ENCODE peak calls at places on chromosomes 11 and 22, in six cellular contexts. J, Y, U, A, S and B are unnamed samples. For H3K4me1 and H3K36me3, the result is how much of the 10 kb centered on the place peaks cover.

GRCh38 chr11:12540075-12540685 is 134.0 kb upstream of the TEAD1 start:
- DNase-seq in A (peak), S (no peak), J (peak), Y (no peak), U (no peak), B (no peak)

GRCh38 chr11:4491878-4492606 is 9.6 kb downstream of the OR52K1 start:
- DNase-seq in S (no peak), J (no peak), U (no peak), A (no peak), Y (no peak), B (no peak)

GRCh38 chr11:122655527-122656072 is at the start of gene UBASH3B:
- DNase-seq in U (peak), S (peak), J (peak), A (peak), Y (peak), B (peak)

GRCh38 chr11:111331711-111332479 is 33.5 kb downstream of the POU2AF3 start:
- DNase-seq in A (no peak), Y (peak), U (no peak), S (no peak), J (no peak), B (no peak)

GRCh38 chr11:46374815-46375214 is 6.7 kb upstream of the MDK start:
- DNase-seq in A (no peak), S (no peak), Y (no peak), J (no peak), U (no peak), B (no peak)

GRCh38 chr11:122977455-122978302 is 4.0 kb downstream of the BSX start:
- DNase-seq in U (no peak), Y (no peak), J (peak), S (no peak), A (no peak), B (no peak)

GRCh38 chr22:44703269-44703870 is 1.4 kb downstream of the PRR5 start:
- DNase-seq in J (no peak), S (no peak), U (no peak), A (no peak), Y (no peak), B (no peak)

GRCh38 chr11:120172921-120173705 is 35.2 kb upstream of the TRIM29 start:
- DNase-seq in J (no peak), U (no peak), A (peak), Y (no peak), S (peak), B (no peak)

GRCh38 chr11:65471410-65471762 is 27.5 kb upstream of the MALAT1 start:
- DNase-seq in S (peak), Y (peak), A (no peak), U (peak), J (peak), B (peak)

GRCh38 chr11:132106336-132106982 is 736.0 kb downstream of the NTM start:
- DNase-seq in S (no peak), A (no peak), U (no peak), Y (no peak), J (no peak), B (no peak)

GRCh38 chr11:3155691-3156258 is 9.3 kb downstream of the OSBPL5 start:
- DNase-seq in A (no peak), Y (peak), S (peak), J (no peak), U (no peak), B (no peak)

GRCh38 chr11:134524876-134525845 is 113.1 kb upstream of the B3GAT1 start:
- DNase-seq in Y (no peak), A (no peak), J (no peak), U (no peak), S (peak), B (no peak)

GRCh38 chr11:2202071-2202899 is 30.7 kb upstream of the TH start:
- DNase-seq in Y (no peak), J (no peak), A (no peak), U (peak), S (peak), B (no peak)

GRCh38 chr11:103398829-103399228 is 289.6 kb downstream of the DYNC2H1 start:
- DNase-seq in Y (no peak), S (no peak), A (no peak), J (no peak), U (no peak), B (no peak)

GRCh38 chr11:77090373-77091111 is 12.1 kb upstream of the OMP start:
- DNase-seq in U (peak), J (no peak), Y (peak), A (no peak), S (peak), B (no peak)

GRCh38 chr22:44731357-44731970 is 20.9 kb upstream of the ARHGAP8 start:
- DNase-seq in Y (no peak), A (no peak), U (no peak), J (no peak), S (no peak), B (no peak)

GRCh38 chr22:19674929-19675253 is 39.4 kb upstream of the SEPTIN5 start:
- DNase-seq in U (no peak), A (no peak), S (no peak), Y (no peak), J (no peak), B (no peak)

GRCh38 chr11:25992254-25992653 is 339.7 kb upstream of the ANO3 start:
- DNase-seq in U (no peak), S (no peak), Y (no peak), A (no peak), J (no peak), B (no peak)

GRCh38 chr11:112302226-112302868 is 41.7 kb upstream of the PLET1 start:
- DNase-seq in U (no peak), J (no peak), A (no peak), Y (no peak), S (no peak), B (no peak)

GRCh38 chr11:130904380-130904779 is 11.9 kb downstream of the SNX19 start:
- DNase-seq in J (peak), S (no peak), A (no peak), U (no peak), Y (no peak), B (no peak)

GRCh38 chr22:41909290-41910049 is 5.4 kb downstream of the SHISA8 start:
- DNase-seq in U (no peak), J (peak), A (no peak), S (no peak), Y (no peak), B (no peak)

GRCh38 chr11:65571940-65572339 is 398 bp upstream of the FAM89B start:
- DNase-seq in Y (peak), U (no peak), A (no peak), J (peak), S (no peak), B (peak)

GRCh38 chr11:19380375-19380774 is 139.6 kb upstream of the E2F8 start:
- DNase-seq in U (no peak), A (no peak), J (no peak), Y (no peak), S (no peak), B (no peak)

GRCh38 chr11:93622043-93622442 is 39.4 kb upstream of the CEP295 start:
- DNase-seq in Y (no peak), A (no peak), U (peak), S (no peak), J (no peak), B (no peak)

GRCh38 chr11:10975287-10975721 is 117.5 kb upstream of the ZBED5 start:
- DNase-seq in U (no peak), Y (no peak), A (no peak), J (no peak), S (no peak), B (peak)

GRCh38 chr11:76161261-76161961 is 44.9 kb downstream of the WNT11 start:
- DNase-seq in Y (peak), U (no peak), S (no peak), A (no peak), J (no peak), B (no peak)

GRCh38 chr11:70525006-70525405 is 126.7 kb downstream of the CTTN start:
- DNase-seq in U (no peak), J (no peak), A (no peak), Y (peak), S (peak), B (no peak)

GRCh38 chr22:28855355-28856094 is 27.8 kb upstream of the ZNRF3 start:
- DNase-seq in A (no peak), J (peak), Y (peak), S (no peak), U (peak), B (peak)

GRCh38 chr11:119585038-119585666 is 143.8 kb downstream of the NECTIN1 start:
- DNase-seq in A (no peak), Y (no peak), U (peak), J (peak), S (no peak), B (no peak)

GRCh38 chr11:59822989-59823566 is 12.5 kb upstream of the MRPL16 start:
- DNase-seq in J (peak), U (peak), S (no peak), A (no peak), Y (peak), B (peak)

GRCh38 chr11:12813371-12814225 is 139.4 kb downstream of the TEAD1 start:
- DNase-seq in U (peak), Y (no peak), J (no peak), A (no peak), S (no peak), B (no peak)

GRCh38 chr22:39432361-39432811 is 24.4 kb upstream of the MGAT3 start:
- DNase-seq in U (no peak), Y (no peak), A (no peak), J (no peak), S (no peak), B (no peak)

GRCh38 chr22:36787594-36787993 is 11.7 kb upstream of the IFT27 start:
- DNase-seq in S (no peak), U (no peak), J (no peak), Y (no peak), A (no peak), B (no peak)

GRCh38 chr11:1763336-1763795 is 361 bp downstream of the CTSD start:
- DNase-seq in Y (no peak), A (no peak), S (no peak), J (no peak), U (no peak), B (no peak)

GRCh38 chr11:58577441-58578135 is 1.3 kb upstream of the ZFP91 start:
- DNase-seq in Y (peak), A (peak), U (peak), J (no peak), S (peak), B (peak)

GRCh38 chr11:16891964-16892363 is 122.2 kb downstream of the PLEKHA7 start:
- DNase-seq in Y (no peak), S (no peak), A (no peak), U (no peak), J (no peak), B (no peak)

GRCh38 chr11:10807629-10808552 is 835 bp downstream of the EIF4G2 start:
- DNase-seq in A (no peak), Y (peak), U (peak), S (peak), J (peak), B (peak)

GRCh38 chr11:10709299-10710086 is 15.9 kb upstream of the IRAG1 start:
- DNase-seq in U (no peak), A (no peak), J (no peak), Y (no peak), S (no peak), B (no peak)

GRCh38 chr11:61835663-61836024 is 7.5 kb downstream of the FADS2 start:
- DNase-seq in Y (no peak), A (no peak), S (no peak), J (no peak), U (no peak), B (no peak)
- H3K4me1 ChIP-seq in Y (under half), A (under half), S (under half), J (half or more), U (under half), B (under half)

DNA sequence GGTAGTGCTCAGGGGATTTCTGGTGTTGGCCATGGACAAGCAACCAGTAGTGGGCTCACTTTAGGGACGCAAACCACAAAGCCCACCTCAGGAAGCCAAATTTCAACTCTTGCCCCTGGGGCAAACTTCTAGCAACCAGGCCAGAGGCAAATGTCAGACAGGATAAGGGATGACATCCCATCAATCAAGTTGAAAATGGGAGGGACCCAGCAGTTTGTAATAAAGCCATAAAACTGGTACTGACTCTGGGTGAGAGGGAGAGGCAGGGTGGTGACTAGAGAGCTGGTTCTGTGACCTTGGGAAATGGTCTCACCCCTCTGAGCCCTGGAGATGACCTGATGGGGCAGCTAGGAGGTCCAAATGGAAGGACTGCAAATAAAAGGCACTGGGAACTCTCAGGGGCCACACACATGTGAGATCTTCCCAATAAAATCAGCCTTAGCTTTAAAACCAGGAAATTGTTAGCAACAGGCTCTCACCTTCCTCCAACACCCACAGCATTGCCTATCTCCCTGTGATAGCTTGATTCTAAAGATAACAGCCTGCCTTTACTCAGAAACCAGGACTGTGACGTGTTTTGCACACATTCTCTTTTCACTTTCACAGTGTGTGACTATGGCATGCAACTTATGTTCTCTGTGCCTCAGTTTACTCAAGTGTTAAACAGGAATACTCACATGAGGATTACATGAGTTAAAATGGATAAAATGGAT is 6.4 kb upstream of the TBC1D10A start:
- DNase-seq in S (no peak), Y (no peak), A (no peak), J (no peak), U (peak), B (no peak)
- H3K36me3 ChIP-seq in S (half or more), Y (half or more), A (half or more), J (under half), U (under half), B (half or more)

DNA sequence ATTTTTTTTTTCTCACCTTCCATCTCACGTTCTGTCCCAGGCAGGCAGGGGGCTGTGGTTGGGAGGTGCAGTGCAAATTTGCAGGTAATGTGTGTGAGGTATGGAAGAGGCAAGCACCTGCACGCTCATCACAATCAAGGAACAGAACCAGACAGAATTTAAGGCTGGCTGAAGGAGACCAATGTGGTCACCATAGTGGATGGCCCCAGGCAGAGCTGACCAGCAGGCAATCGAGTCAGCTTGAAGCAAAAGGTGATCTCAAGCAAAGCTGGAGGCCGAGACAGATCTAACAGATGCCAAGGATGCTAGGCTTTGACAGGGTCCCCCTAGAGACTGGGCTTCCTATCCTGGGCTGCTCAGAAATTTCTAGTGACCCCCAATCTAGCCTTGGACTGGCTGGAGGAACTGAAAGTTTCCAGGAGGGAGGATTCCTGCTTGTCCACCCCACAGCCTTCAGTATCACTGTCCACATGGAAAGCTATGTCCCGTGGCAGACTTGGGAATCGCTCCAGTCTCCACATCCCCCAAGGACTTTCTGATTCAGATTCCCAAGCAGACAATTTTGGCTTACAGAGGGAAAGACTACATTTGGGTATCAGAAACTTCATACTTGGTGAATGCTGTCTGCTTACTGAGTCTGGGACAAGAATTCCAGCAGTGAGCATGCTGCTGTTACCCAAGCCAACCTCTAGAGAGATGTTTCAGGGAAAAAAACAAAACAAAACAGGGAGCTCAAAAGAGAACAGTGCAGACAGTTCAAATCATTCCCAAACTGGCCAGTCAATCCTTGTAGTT is 9.0 kb upstream of the MICAL3 start:
- DNase-seq in J (no peak), S (no peak), U (no peak), Y (no peak), A (peak), B (no peak)
- H3K4me3 ChIP-seq in J (no peak), S (no peak), U (no peak), Y (no peak), A (no peak), B (no peak)

DNA sequence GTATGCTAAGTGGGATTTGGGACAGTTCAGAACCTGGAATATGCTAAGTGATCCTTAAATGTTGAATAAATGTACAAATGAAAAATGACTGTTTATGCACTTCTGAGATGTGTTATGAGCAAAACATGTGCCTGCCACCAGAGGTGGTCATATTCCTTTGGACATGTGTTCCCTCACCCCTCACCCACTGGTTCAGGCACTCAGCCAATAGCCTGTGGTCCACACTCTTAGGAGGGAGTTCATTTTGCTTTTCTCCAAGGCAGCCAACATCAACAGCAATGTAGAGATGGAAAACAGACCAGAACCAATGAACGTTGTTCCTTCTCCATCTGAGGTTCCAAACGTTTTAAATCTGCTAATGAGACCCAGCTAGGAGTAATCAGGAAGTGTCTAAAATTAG is 44.0 kb downstream of the RPUSD4 start:
- DNase-seq in A (no peak), Y (no peak), U (no peak), J (no peak), S (no peak), B (no peak)
- H3K4me1 ChIP-seq in A (under half), Y (under half), U (under half), J (under half), S (under half), B (under half)

GRCh38 chr11:18324381-18324780 is 2.0 kb downstream of the GTF2H1 start:
- DNase-seq in Y (no peak), J (no peak), A (no peak), S (no peak), U (no peak), B (no peak)
- H3K36me3 ChIP-seq in Y (under half), J (under half), A (under half), S (under half), U (under half), B (under half)

GRCh38 chr22:46402505-46402904 is 67.0 kb downstream of the TRMU start:
- DNase-seq in U (no peak), Y (no peak), J (no peak), S (no peak), A (no peak), B (no peak)
- H3K4me3 ChIP-seq in U (no peak), Y (no peak), J (no peak), S (no peak), A (no peak), B (no peak)

GRCh38 chr11:66861774-66862558 is 5.1 kb downstream of the LRFN4 start:
- DNase-seq in A (no peak), Y (no peak), U (no peak), J (no peak), S (no peak), B (no peak)

GRCh38 chr11:66859686-66860448 is 3.0 kb downstream of the LRFN4 start:
- DNase-seq in Y (no peak), J (no peak), S (no peak), U (no peak), A (no peak), B (no peak)

GRCh38 chr11:66858939-66859685 is 2.2 kb downstream of the LRFN4 start:
- DNase-seq in J (no peak), S (no peak), Y (no peak), U (no peak), A (no peak), B (no peak)

GRCh38 chr11:66861051-66861773 is 4.3 kb downstream of the LRFN4 start:
- DNase-seq in S (no peak), A (no peak), Y (no peak), J (no peak), U (no peak), B (no peak)

GRCh38 chr11:66860449-66860831 is 3.6 kb downstream of the LRFN4 start:
- DNase-seq in U (no peak), S (no peak), J (peak), Y (no peak), A (no peak), B (no peak)
- H3K4me1 ChIP-seq in U (under half), S (under half), J (under half), Y (under half), A (under half), B (under half)

GRCh38 chr22:23790819-23791736 is 4.3 kb downstream of the SMARCB1 start:
- DNase-seq in A (no peak), Y (peak), S (no peak), J (no peak), U (no peak), B (no peak)
- H3K36me3 ChIP-seq in A (under half), Y (under half), S (under half), J (under half), U (under half), B (half or more)